ENCODE peak calls at places on chromosome 11, in eight cellular contexts. J is H54, Q is A549, M is ovary, V is uterus, S is endothelial cell of umbilical vein, A is lower leg skin, O is GM12892. B is an unnamed sample.

GRCh38 chr11:114501901-114502300 is 57.8 kb downstream of the NXPE1 start:
- DNase-seq in J (no peak), Q (no peak), M (no peak), V (no peak), S (no peak), A (no peak), O (no peak), B (no peak)

GRCh38 chr11:76119032-76119431 is 87.3 kb downstream of the WNT11 start:
- DNase-seq in J (no peak), Q (no peak), M (no peak), V (no peak), S (no peak), A (no peak), O (no peak), B (no peak)

GRCh38 chr11:77101043-77101537 is 1.6 kb upstream of the OMP start:
- DNase-seq in J (peak; percentile 74), Q (peak; percentile 57), M (no peak), V (no peak), S (peak; percentile 30), A (no peak), O (no peak), B (no peak)

GRCh38 chr11:45556851-45557707 is 108.3 kb downstream of the CHST1 start:
- DNase-seq in J (no peak), Q (peak; percentile 29), M (no peak), V (no peak), S (no peak), A (no peak), O (no peak), B (no peak)

GRCh38 chr11:57311109-57311936 is 13.4 kb downstream of the TNKS1BP1 start:
- DNase-seq in J (peak; percentile 96), Q (peak; percentile 92), M (peak; percentile 96), V (peak; percentile 98), S (peak; percentile 96), A (peak; percentile 95), O (peak; percentile 86), B (peak; percentile 40)

GRCh38 chr11:70220920-70221319 is 17.8 kb downstream of the FADD start:
- DNase-seq in J (no peak), Q (no peak), M (no peak), V (no peak), S (no peak), A (no peak), O (no peak), B (no peak)

GRCh38 chr11:122668562-122669090 is 13.1 kb downstream of the UBASH3B start:
- DNase-seq in J (no peak), Q (peak; percentile 60), M (no peak), V (no peak), S (peak; percentile 20), A (no peak), O (no peak), B (no peak)

GRCh38 chr11:121104223-121104831 is 3.3 kb downstream of the TECTA start:
- DNase-seq in J (no peak), Q (no peak), M (peak; percentile 19), V (peak; percentile 60), S (no peak), A (no peak), O (no peak), B (no peak)

GRCh38 chr11:86091566-86091965 is 22.7 kb upstream of the PICALM start:
- DNase-seq in J (no peak), Q (no peak), M (no peak), V (no peak), S (no peak), A (no peak), O (no peak), B (no peak)

GRCh38 chr11:1916986-1917522 is 2.4 kb upstream of the TNNT3 start:
- DNase-seq in J (no peak), Q (no peak), M (no peak), V (peak; percentile 57), S (no peak), A (no peak), O (peak; percentile 46), B (no peak)

GRCh38 chr11:84465040-84465439 is 1162.1 kb downstream of the DLG2 start:
- DNase-seq in J (no peak), Q (no peak), M (no peak), V (no peak), S (no peak), A (no peak), O (no peak), B (no peak)

GRCh38 chr11:62497132-62497915 is 49.3 kb downstream of the AHNAK start:
- DNase-seq in J (no peak), Q (peak; percentile 85), M (no peak), V (no peak), S (peak; percentile 68), A (peak; percentile 34), O (no peak), B (no peak)

GRCh38 chr11:11988099-11988651 is 20.3 kb downstream of the DKK3 start:
- DNase-seq in J (no peak), Q (peak; percentile 47), M (no peak), V (no peak), S (peak; percentile 83), A (no peak), O (no peak), B (no peak)

GRCh38 chr11:69335461-69336386 is 41.8 kb downstream of the MYEOV start:
- DNase-seq in J (no peak), Q (no peak), M (no peak), V (no peak), S (no peak), A (no peak), O (no peak), B (no peak)

GRCh38 chr11:17230867-17231851 is 23.4 kb upstream of the PIK3C2A start:
- DNase-seq in J (no peak), Q (no peak), M (no peak), V (no peak), S (no peak), A (no peak), O (no peak), B (no peak)

GRCh38 chr11:47607380-47607779 is 13.2 kb upstream of the C1QTNF4 start:
- DNase-seq in J (no peak), Q (no peak), M (peak; percentile 53), V (peak; percentile 69), S (peak; percentile 34), A (no peak), O (no peak), B (no peak)

GRCh38 chr11:34599406-34599901 is 21.4 kb upstream of the EHF start:
- DNase-seq in J (peak; percentile 45), Q (peak; percentile 88), M (no peak), V (no peak), S (peak; percentile 56), A (no peak), O (no peak), B (no peak)

GRCh38 chr11:95302211-95302610 is 71.2 kb upstream of the SESN3 start:
- DNase-seq in J (no peak), Q (no peak), M (no peak), V (no peak), S (no peak), A (no peak), O (no peak), B (no peak)

GRCh38 chr11:120090411-120090810 is 47.5 kb downstream of the TRIM29 start:
- DNase-seq in J (no peak), Q (no peak), M (no peak), V (no peak), S (no peak), A (no peak), O (no peak), B (no peak)
- TF ChIP-seq POLR2A in J (no peak), Q (no peak), M (no peak), V (no peak), S (no peak), A (no peak), O (no peak), B (no peak)

DNA sequence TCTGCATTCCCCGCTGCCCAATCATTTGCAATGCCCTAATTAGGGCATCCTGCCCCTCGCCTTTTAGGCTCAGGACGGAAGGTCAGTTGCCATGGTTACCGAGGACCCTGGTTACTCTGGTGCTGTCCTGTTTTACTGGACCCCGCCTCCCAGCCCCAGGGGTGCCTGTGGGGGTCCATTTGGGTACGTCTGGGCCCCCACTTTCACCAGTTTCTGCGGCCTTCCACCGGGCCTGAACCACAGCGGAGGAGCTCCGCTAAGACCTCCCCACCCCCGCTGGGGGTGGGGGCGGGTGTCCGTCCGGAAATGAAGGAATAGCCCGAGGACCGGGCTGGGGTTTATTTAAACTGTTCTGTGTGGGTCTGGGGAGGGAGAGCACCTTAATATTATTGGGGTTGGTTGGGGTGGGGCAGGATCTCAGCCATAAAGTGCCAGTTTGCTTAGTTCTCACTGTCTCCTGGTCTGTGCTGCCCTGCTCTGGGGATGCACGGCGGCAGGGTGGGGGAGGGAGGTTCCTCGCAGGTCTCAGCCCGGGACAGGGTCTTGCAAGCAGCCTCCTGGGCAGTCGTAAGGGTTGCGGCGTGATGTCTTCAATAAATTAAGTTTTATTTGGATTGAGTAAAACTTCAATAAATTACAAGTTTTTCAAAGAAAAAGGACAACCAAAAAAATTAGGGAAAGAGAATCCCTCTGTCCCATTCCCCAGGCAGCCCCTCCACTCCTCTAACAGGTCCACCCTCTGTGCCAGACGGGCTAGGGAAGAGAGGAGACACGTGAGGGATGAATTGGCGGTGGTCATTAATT is 5.3 kb downstream of the PHOX2A start:
- DNase-seq in J (no peak), Q (no peak), M (no peak), V (no peak), S (no peak), A (no peak), O (no peak), B (no peak)
- TF ChIP-seq POLR2A in J (no peak), Q (no peak), M (no peak), V (no peak), S (no peak), A (no peak), O (peak; percentile 6), B (no peak)

DNA sequence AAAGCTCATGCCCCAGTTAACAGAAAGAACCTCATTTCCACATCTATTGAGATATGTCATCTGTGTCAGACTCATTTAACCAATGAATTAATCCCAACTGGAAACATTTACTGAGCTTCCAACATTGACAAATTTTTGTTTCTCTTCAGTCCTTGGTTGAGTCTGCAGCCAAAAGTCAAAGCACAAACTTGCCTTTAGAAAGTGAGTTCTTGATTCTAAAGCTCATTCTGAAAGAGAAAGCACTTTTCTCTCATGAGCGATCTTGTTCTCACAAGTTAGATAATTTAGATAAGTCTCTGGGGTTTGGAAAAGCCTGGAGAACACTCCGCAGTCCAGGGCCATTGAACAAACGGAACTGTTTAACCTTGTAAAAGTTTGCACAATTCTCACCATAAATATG is 239.9 kb upstream of the ARHGAP20 start:
- DNase-seq in J (no peak), Q (no peak), M (no peak), V (no peak), S (no peak), A (no peak), O (no peak), B (no peak)
- TF ChIP-seq POLR2A in J (no peak), Q (no peak), M (no peak), V (no peak), S (no peak), A (no peak), O (no peak), B (no peak)

DNA sequence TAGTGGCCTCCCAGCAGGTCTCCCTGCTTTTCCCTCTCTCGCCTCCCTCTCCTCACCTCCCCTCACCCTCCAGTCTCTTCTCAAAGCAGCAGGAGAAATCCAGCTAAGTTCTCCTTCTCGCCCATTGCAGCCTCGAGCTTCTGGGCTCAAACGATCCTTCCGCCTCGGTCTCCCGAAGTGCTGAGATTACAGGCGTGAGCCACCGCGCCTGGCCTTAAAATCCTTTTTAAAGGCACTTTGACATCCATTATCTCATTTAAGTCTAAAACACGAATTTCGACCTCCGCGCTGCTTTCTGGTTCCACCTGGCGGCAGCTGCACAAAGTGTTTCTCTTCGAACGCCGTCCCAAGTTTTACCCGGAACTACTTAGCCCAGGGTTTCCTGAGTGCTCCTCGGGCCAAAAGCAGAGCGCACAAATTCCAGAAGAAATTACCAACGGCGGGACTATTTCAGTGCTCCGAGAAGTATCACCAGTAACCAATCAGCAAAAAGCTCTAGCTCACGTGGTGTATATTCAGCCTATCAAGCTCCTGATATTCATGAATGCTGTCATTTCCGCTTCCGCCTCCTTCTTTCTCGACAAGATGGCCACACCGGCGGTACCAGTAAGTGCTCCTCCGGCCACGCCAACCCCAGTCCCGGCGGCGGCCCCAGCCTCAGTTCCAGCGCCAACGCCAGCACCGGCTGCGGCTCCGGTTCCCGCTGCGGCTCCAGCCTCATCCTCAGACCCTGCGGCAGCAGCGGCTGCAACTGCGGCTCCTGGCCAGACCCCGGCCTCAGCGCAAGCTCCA is at the start of gene EIF3F:
- DNase-seq in J (peak; percentile 84), Q (peak; percentile 100), M (peak; percentile 81), V (peak; percentile 90), S (peak; percentile 100), A (peak; percentile 99), O (peak; percentile 66), B (peak; percentile 81)
- TF ChIP-seq POLR2A in J (no peak), Q (peak; percentile 45), M (no peak), V (peak; percentile 49), S (peak; percentile 53), A (no peak), O (peak; percentile 48), B (peak; percentile 43)